ENCODE peak calls at places on chromosome 1, in nine cellular contexts. N, C, X, W, S, R, B, D and Z are unnamed samples.
A peak's percentile ranks its signal among the peaks of the same experiment; 100 is the strongest.

GRCh38 chr1:30419246-30419720 is 304.1 kb downstream of the MATN1 start:
- DNase-seq in N (no peak), C (no peak), X (no peak), W (no peak), S (no peak), R (no peak), B (no peak), D (no peak), Z (no peak)

GRCh38 chr1:113195115-113195845 is 122.3 kb downstream of the LRIG2 start:
- DNase-seq in N (no peak), C (no peak), X (no peak), W (no peak), S (no peak), R (no peak), B (no peak), D (no peak), Z (no peak)

GRCh38 chr1:248704556-248704955 is 2.0 kb upstream of the OR14I1 start:
- DNase-seq in N (no peak), C (no peak), X (no peak), W (no peak), S (no peak), R (no peak), B (no peak), D (no peak), Z (no peak)

GRCh38 chr1:112849967-112850641 is 105.9 kb downstream of the SLC16A1 start:
- DNase-seq in N (no peak), C (no peak), X (no peak), W (no peak), S (no peak), R (no peak), B (no peak), D (no peak), Z (no peak)

GRCh38 chr1:9196129-9197040 is 38.2 kb upstream of the H6PD start:
- DNase-seq in N (peak; percentile 72), C (peak; percentile 76), X (peak; percentile 20), W (peak; percentile 56), S (no peak), R (peak; percentile 40), B (peak; percentile 64), D (peak; percentile 79), Z (peak; percentile 41)

GRCh38 chr1:212908971-212909370 is 41.4 kb upstream of the VASH2 start:
- DNase-seq in N (no peak), C (no peak), X (no peak), W (no peak), S (no peak), R (no peak), B (no peak), D (no peak), Z (no peak)

GRCh38 chr1:109369167-109369746 is 28.5 kb downstream of the SORT1 start:
- DNase-seq in N (peak; percentile 69), C (peak; percentile 51), X (no peak), W (no peak), S (no peak), R (no peak), B (no peak), D (peak; percentile 65), Z (no peak)

GRCh38 chr1:247338723-247339270 is 7.1 kb upstream of the ZNF496 start:
- DNase-seq in N (no peak), C (peak; percentile 60), X (no peak), W (no peak), S (no peak), R (no peak), B (no peak), D (no peak), Z (no peak)